ENCODE peak calls at places on chromosomes 5 and 9, in six cellular contexts. One of them, this sample, is unnamed.

GRCh38 chr5:88926774-88927173 is 43.8 kb upstream of the MEF2C start:
- DNase-seq in mesendoderm: no peak
- DNase-seq in IMR-90: no peak
- DNase-seq in H9: no peak
- DNase-seq in H1: no peak
- DNase-seq in mesenchymal stem cell: no peak
- DNase-seq in this sample: no peak

GRCh38 chr9:14372437-14373318 is 58.7 kb upstream of the NFIB start:
- DNase-seq in mesendoderm: peak; percentile 96
- DNase-seq in IMR-90: peak; percentile 69
- DNase-seq in H9: peak; percentile 52
- DNase-seq in H1: peak; percentile 73
- DNase-seq in mesenchymal stem cell: peak; percentile 81
- DNase-seq in this sample: peak; percentile 17

GRCh38 chr9:118262191-118262590 is 558.0 kb downstream of the TLR4 start:
- DNase-seq in mesendoderm: no peak
- DNase-seq in IMR-90: no peak
- DNase-seq in H9: no peak
- DNase-seq in H1: no peak
- DNase-seq in mesenchymal stem cell: no peak
- DNase-seq in this sample: no peak

GRCh38 chr9:123929870-123930831 is at the start of gene DENND1A:
- DNase-seq in mesendoderm: peak; percentile 95
- DNase-seq in IMR-90: peak; percentile 84
- DNase-seq in H9: peak; percentile 93
- DNase-seq in H1: no peak
- DNase-seq in mesenchymal stem cell: peak; percentile 89
- DNase-seq in this sample: peak; percentile 86

GRCh38 chr5:163383754-163384153 is 53.6 kb upstream of the CCNG1 start:
- DNase-seq in mesendoderm: no peak
- DNase-seq in IMR-90: no peak
- DNase-seq in H9: no peak
- DNase-seq in H1: no peak
- DNase-seq in mesenchymal stem cell: no peak
- DNase-seq in this sample: no peak

GRCh38 chr9:38176256-38176655 is 107.2 kb upstream of the SHB start:
- DNase-seq in mesendoderm: no peak
- DNase-seq in IMR-90: no peak
- DNase-seq in H9: no peak
- DNase-seq in H1: no peak
- DNase-seq in mesenchymal stem cell: no peak
- DNase-seq in this sample: no peak

GRCh38 chr9:71937898-71938297 is 26.5 kb downstream of the C9orf85 start:
- DNase-seq in mesendoderm: no peak
- DNase-seq in IMR-90: no peak
- DNase-seq in H9: no peak
- DNase-seq in H1: no peak
- DNase-seq in mesenchymal stem cell: no peak
- DNase-seq in this sample: no peak

GRCh38 chr9:126852289-126852688 is 8.2 kb upstream of the ZBTB34 start:
- DNase-seq in mesendoderm: peak; percentile 34
- DNase-seq in IMR-90: no peak
- DNase-seq in H9: no peak
- DNase-seq in H1: no peak
- DNase-seq in mesenchymal stem cell: no peak
- DNase-seq in this sample: no peak

GRCh38 chr9:89954229-89954628 is 349.4 kb downstream of the GADD45G start:
- DNase-seq in mesendoderm: no peak
- DNase-seq in IMR-90: no peak
- DNase-seq in H9: no peak
- DNase-seq in H1: no peak
- DNase-seq in mesenchymal stem cell: no peak
- DNase-seq in this sample: no peak

GRCh38 chr5:35012796-35013195 is 35.0 kb downstream of the AGXT2 start:
- DNase-seq in mesendoderm: no peak
- DNase-seq in IMR-90: no peak
- DNase-seq in H9: no peak
- DNase-seq in H1: no peak
- DNase-seq in mesenchymal stem cell: no peak
- DNase-seq in this sample: no peak

GRCh38 chr5:91027316-91027937 is 355.7 kb downstream of the ARRDC3 start:
- DNase-seq in mesendoderm: peak; percentile 26
- DNase-seq in IMR-90: no peak
- DNase-seq in H9: no peak
- DNase-seq in H1: no peak
- DNase-seq in mesenchymal stem cell: peak; percentile 65
- DNase-seq in this sample: peak; percentile 18

GRCh38 chr9:1200847-1201251 is 150.7 kb downstream of the DMRT2 start:
- DNase-seq in mesendoderm: no peak
- DNase-seq in IMR-90: no peak
- DNase-seq in H9: no peak
- DNase-seq in H1: no peak
- DNase-seq in mesenchymal stem cell: no peak
- DNase-seq in this sample: no peak

GRCh38 chr9:89442981-89443817 is 54.7 kb downstream of the SEMA4D start:
- DNase-seq in mesendoderm: no peak
- DNase-seq in IMR-90: peak; percentile 25
- DNase-seq in H9: no peak
- DNase-seq in H1: no peak
- DNase-seq in mesenchymal stem cell: peak; percentile 64
- DNase-seq in this sample: no peak

GRCh38 chr5:74575741-74576538 is 64.6 kb downstream of the ENC1 start:
- DNase-seq in mesendoderm: no peak
- DNase-seq in IMR-90: peak; percentile 85
- DNase-seq in H9: no peak
- DNase-seq in H1: no peak
- DNase-seq in mesenchymal stem cell: peak; percentile 73
- DNase-seq in this sample: peak; percentile 84

GRCh38 chr9:87497604-87498045 is at the start of gene DAPK1:
- DNase-seq in mesendoderm: peak; percentile 93
- DNase-seq in IMR-90: no peak
- DNase-seq in H9: peak; percentile 83
- DNase-seq in H1: no peak
- DNase-seq in mesenchymal stem cell: peak; percentile 43
- DNase-seq in this sample: peak; percentile 84

GRCh38 chr5:171310816-171311697 is 2.0 kb downstream of the TLX3 start:
- DNase-seq in mesendoderm: peak; percentile 73
- DNase-seq in IMR-90: peak; percentile 39
- DNase-seq in H9: peak; percentile 78
- DNase-seq in H1: no peak
- DNase-seq in mesenchymal stem cell: peak; percentile 39
- DNase-seq in this sample: peak; percentile 36

GRCh38 chr9:120353501-120353900 is 226.5 kb downstream of the CDK5RAP2 start:
- DNase-seq in mesendoderm: no peak
- DNase-seq in IMR-90: peak; percentile 69
- DNase-seq in H9: no peak
- DNase-seq in H1: no peak
- DNase-seq in mesenchymal stem cell: peak; percentile 15
- DNase-seq in this sample: no peak

GRCh38 chr5:139873033-139873794 is 77.6 kb downstream of the PSD2 start:
- DNase-seq in mesendoderm: no peak
- DNase-seq in IMR-90: no peak
- DNase-seq in H9: no peak
- DNase-seq in H1: no peak
- DNase-seq in mesenchymal stem cell: no peak
- DNase-seq in this sample: no peak

GRCh38 chr5:143564417-143564816 is 160.9 kb upstream of the NR3C1 start:
- DNase-seq in mesendoderm: no peak
- DNase-seq in IMR-90: no peak
- DNase-seq in H9: no peak
- DNase-seq in H1: no peak
- DNase-seq in mesenchymal stem cell: no peak
- DNase-seq in this sample: no peak

GRCh38 chr9:125797857-125798399 is 50.8 kb downstream of the PBX3 start:
- DNase-seq in mesendoderm: no peak
- DNase-seq in IMR-90: no peak
- DNase-seq in H9: no peak
- DNase-seq in H1: no peak
- DNase-seq in mesenchymal stem cell: no peak
- DNase-seq in this sample: no peak

GRCh38 chr9:37836386-37836785 is 35.8 kb downstream of the DCAF10 start:
- DNase-seq in mesendoderm: no peak
- DNase-seq in IMR-90: no peak
- DNase-seq in H9: no peak
- DNase-seq in H1: no peak
- DNase-seq in mesenchymal stem cell: no peak
- DNase-seq in this sample: no peak

GRCh38 chr9:116152390-116152789 is 1.2 kb upstream of the PAPPA start:
- DNase-seq in mesendoderm: no peak
- DNase-seq in IMR-90: peak; percentile 70
- DNase-seq in H9: no peak
- DNase-seq in H1: no peak
- DNase-seq in mesenchymal stem cell: no peak
- DNase-seq in this sample: no peak

GRCh38 chr9:81182421-81182820 is 506.9 kb downstream of the TLE1 start:
- DNase-seq in mesendoderm: peak; percentile 8
- DNase-seq in IMR-90: peak; percentile 77
- DNase-seq in H9: no peak
- DNase-seq in H1: no peak
- DNase-seq in mesenchymal stem cell: peak; percentile 66
- DNase-seq in this sample: no peak

GRCh38 chr9:551986-552930 is 289.2 kb upstream of the DMRT1 start:
- DNase-seq in mesendoderm: peak; percentile 75
- DNase-seq in IMR-90: no peak
- DNase-seq in H9: no peak
- DNase-seq in H1: no peak
- DNase-seq in mesenchymal stem cell: no peak
- DNase-seq in this sample: no peak

GRCh38 chr5:129098488-129099183 is 4.1 kb downstream of the ISOC1 start:
- DNase-seq in mesendoderm: peak; percentile 37
- DNase-seq in IMR-90: no peak
- DNase-seq in H9: no peak
- DNase-seq in H1: no peak
- DNase-seq in mesenchymal stem cell: peak; percentile 9
- DNase-seq in this sample: no peak

GRCh38 chr5:87541033-87541432 is 128.3 kb upstream of the CCNH start:
- DNase-seq in mesendoderm: peak; percentile 62
- DNase-seq in IMR-90: peak; percentile 33
- DNase-seq in H9: peak; percentile 33
- DNase-seq in H1: no peak
- DNase-seq in mesenchymal stem cell: peak; percentile 24
- DNase-seq in this sample: no peak

GRCh38 chr5:65938256-65938655 is 11.9 kb downstream of the ERBIN start:
- DNase-seq in mesendoderm: no peak
- DNase-seq in IMR-90: no peak
- DNase-seq in H9: no peak
- DNase-seq in H1: no peak
- DNase-seq in mesenchymal stem cell: no peak
- DNase-seq in this sample: no peak

GRCh38 chr5:14257995-14258403 is 114.9 kb downstream of the TRIO start:
- DNase-seq in mesendoderm: no peak
- DNase-seq in IMR-90: no peak
- DNase-seq in H9: no peak
- DNase-seq in H1: no peak
- DNase-seq in mesenchymal stem cell: no peak
- DNase-seq in this sample: no peak

GRCh38 chr5:78809444-78809843 is 160.9 kb upstream of the LHFPL2 start:
- DNase-seq in mesendoderm: no peak
- DNase-seq in IMR-90: no peak
- DNase-seq in H9: no peak
- DNase-seq in H1: no peak
- DNase-seq in mesenchymal stem cell: no peak
- DNase-seq in this sample: no peak
- H3K18ac ChIP-seq in mesendoderm: no peak overlapping the region
- H3K18ac ChIP-seq in IMR-90: no peak overlapping the region
- H3K18ac ChIP-seq in H9: no peak overlapping the region
- H3K18ac ChIP-seq in H1: no peak overlapping the region
- H3K18ac ChIP-seq in mesenchymal stem cell: peak overlapping the region; percentile 49
- H3K18ac ChIP-seq in this sample: no peak overlapping the region

DNA sequence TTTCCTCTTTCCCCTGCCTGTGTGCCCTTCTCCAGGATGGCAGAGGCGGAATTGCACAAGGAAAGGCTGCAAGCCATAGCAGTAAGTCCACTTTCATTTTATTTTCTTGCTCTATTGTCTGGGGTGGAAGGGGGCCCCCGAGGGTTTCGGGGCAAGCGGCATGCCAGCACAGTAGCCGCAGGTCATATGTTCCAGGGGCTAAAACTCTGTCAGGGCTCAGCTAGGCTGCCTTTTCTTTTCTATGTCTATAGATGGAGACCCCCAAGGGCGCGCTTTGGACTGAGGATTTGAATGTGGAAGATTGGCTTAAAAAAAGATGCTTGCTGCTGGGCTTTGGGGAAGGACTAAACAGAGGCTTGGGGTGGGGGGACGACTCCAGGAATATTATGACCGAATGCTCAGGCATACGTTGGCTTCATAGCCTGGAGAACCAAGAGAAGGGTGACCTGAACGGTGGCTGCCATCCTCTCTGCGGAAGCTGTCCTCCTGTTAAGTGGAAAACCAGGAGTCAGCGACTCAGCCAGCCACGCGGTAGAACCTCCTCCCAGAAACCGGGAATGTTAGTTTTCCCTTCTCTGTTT is 545 bp downstream of the PALM2AKAP2 start:
- DNase-seq in mesendoderm: peak; percentile 30
- DNase-seq in IMR-90: no peak
- DNase-seq in H9: no peak
- DNase-seq in H1: no peak
- DNase-seq in mesenchymal stem cell: peak; percentile 63
- DNase-seq in this sample: no peak
- H2BK120ac ChIP-seq in mesendoderm: peak overlapping the region; percentile 46
- H2BK120ac ChIP-seq in IMR-90: peak overlapping the region; percentile 93
- H2BK120ac ChIP-seq in H9: no peak overlapping the region
- H2BK120ac ChIP-seq in H1: no peak overlapping the region
- H2BK120ac ChIP-seq in mesenchymal stem cell: peak overlapping the region; percentile 96
- H2BK120ac ChIP-seq in this sample: peak overlapping the region; percentile 68

GRCh38 chr9:2704504-2704903 is 12.8 kb upstream of the KCNV2 start:
- DNase-seq in mesendoderm: no peak
- DNase-seq in IMR-90: no peak
- DNase-seq in H9: no peak
- DNase-seq in H1: no peak
- DNase-seq in mesenchymal stem cell: no peak
- DNase-seq in this sample: no peak
- H3K4me1 ChIP-seq in mesendoderm: peaks cover 4% of the 10 kb centered on the region
- H3K4me1 ChIP-seq in IMR-90: no peaks in the 10 kb centered on the region
- H3K4me1 ChIP-seq in H9: peaks cover 4% of the 10 kb centered on the region
- H3K4me1 ChIP-seq in H1: peaks cover 13% of the 10 kb centered on the region
- H3K4me1 ChIP-seq in mesenchymal stem cell: no peaks in the 10 kb centered on the region
- H3K4me1 ChIP-seq in this sample: no peaks in the 10 kb centered on the region

GRCh38 chr9:75649060-75649459 is 241.4 kb upstream of the PCSK5 start:
- DNase-seq in mesendoderm: no peak
- DNase-seq in IMR-90: no peak
- DNase-seq in H9: no peak
- DNase-seq in H1: no peak
- DNase-seq in mesenchymal stem cell: no peak
- DNase-seq in this sample: no peak
- H3K18ac ChIP-seq in mesendoderm: no peak overlapping the region
- H3K18ac ChIP-seq in IMR-90: no peak overlapping the region
- H3K18ac ChIP-seq in H9: no peak overlapping the region
- H3K18ac ChIP-seq in H1: no peak overlapping the region
- H3K18ac ChIP-seq in mesenchymal stem cell: no peak overlapping the region
- H3K18ac ChIP-seq in this sample: peak overlapping the region; percentile 88

This sample was measured in trophoblast cell.